ENCODE peak calls at places on chromosomes 4 and X, in six cellular contexts. T is HFF-Myc, Z is lower leg skin, R is GM20000, B is mammary epithelial cell, O is colonic mucosa. C is an unnamed sample.

GRCh38 chr4:188372856-188373255 is 233.6 kb downstream of the TRIML1 start:
- DNase-seq in B (peak), T (peak), Z (no peak), O (no peak), R (no peak), C (no peak)

GRCh38 chr4:143375326-143376073 is 38.8 kb downstream of the GAB1 start:
- DNase-seq in Z (no peak), T (no peak), R (no peak), B (no peak), O (peak), C (no peak)

GRCh38 chr4:165190591-165191212 is 16.7 kb upstream of the KLHL2 start:
- DNase-seq in R (no peak), Z (no peak), O (no peak), T (no peak), B (no peak), C (no peak)

GRCh38 chr4:54933579-54933978 is 191.8 kb downstream of the KDR start:
- DNase-seq in B (no peak), T (no peak), O (no peak), R (no peak), Z (no peak), C (no peak)

GRCh38 chr4:39446483-39446841 is 12.3 kb downstream of the RPL9 start:
- DNase-seq in Z (no peak), B (no peak), T (no peak), O (no peak), R (no peak), C (no peak)

GRCh38 chr4:141455651-141456050 is 180.7 kb upstream of the IL15 start:
- DNase-seq in Z (no peak), B (peak), T (no peak), R (no peak), O (no peak), C (no peak)

GRCh38 chr4:169744601-169745000 is 13.1 kb downstream of the HPF1 start:
- DNase-seq in O (no peak), B (peak), T (no peak), R (no peak), Z (no peak), C (no peak)

GRCh38 chr4:142773505-142773904 is 72.6 kb downstream of the INPP4B start:
- DNase-seq in B (no peak), R (no peak), T (no peak), Z (no peak), O (no peak), C (no peak)

GRCh38 chr4:90186229-90186628 is 59.0 kb downstream of the CCSER1 start:
- DNase-seq in B (no peak), Z (no peak), R (no peak), T (no peak), O (no peak), C (no peak)

GRCh38 chrX:37776987-37777325 is 2.9 kb upstream of the CYBB start:
- DNase-seq in R (no peak), O (no peak), B (no peak), Z (no peak), T (no peak), C (no peak)

GRCh38 chr4:84952004-84952403 is 14.5 kb downstream of the WDFY3 start:
- DNase-seq in R (no peak), B (peak), T (no peak), O (no peak), Z (peak), C (no peak)

GRCh38 chr4:185005209-185005819 is 13.0 kb upstream of the HELT start:
- DNase-seq in T (peak), Z (peak), O (peak), B (peak), R (peak), C (peak)

GRCh38 chr4:107740381-107740780 is 20.3 kb upstream of the PAPSS1 start:
- DNase-seq in R (no peak), T (no peak), B (no peak), O (no peak), Z (no peak), C (no peak)
- TF ChIP-seq CTCF in R (no peak), T (peak), B (peak), O (no peak), Z (no peak), C (peak)

GRCh38 chr4:1383728-1384591 is 22.3 kb downstream of the NKX1-1 start:
- DNase-seq in T (no peak), R (no peak), O (no peak), B (no peak), Z (no peak), C (no peak)
- TF ChIP-seq CTCF in T (no peak), R (no peak), O (no peak), B (no peak), Z (no peak), C (no peak)

DNA sequence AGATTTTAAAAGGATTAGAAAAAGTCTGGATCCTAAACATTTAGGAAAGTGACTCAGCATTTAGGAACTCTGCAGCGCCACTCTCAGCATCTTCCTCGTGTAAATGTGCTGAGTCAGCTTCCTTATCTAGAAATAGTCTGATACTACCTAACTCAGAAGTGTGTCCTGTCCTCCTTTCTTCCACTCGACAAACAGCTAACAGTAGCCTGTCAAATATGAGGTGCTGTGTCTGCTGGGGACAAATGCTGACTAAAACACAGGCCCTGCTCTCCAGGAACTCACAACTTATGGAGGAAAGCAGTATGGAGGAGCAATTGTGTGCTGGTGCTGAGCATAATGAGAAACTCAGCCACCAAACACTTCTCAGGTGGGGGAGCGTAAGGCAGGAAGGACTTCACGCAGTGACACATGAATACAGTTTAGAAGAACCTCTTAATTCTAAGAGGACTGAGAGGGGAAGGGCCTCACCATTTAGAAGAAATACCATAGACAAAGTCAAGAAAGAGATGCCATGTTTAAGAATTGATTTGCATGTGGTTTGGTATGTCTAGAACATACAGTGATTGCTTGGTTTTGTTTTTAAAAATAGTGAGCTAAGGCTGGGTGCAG is 125.3 kb downstream of the SOWAHB start:
- DNase-seq in O (no peak), Z (no peak), B (no peak), T (no peak), R (no peak), C (no peak)
- TF ChIP-seq CTCF in O (no peak), Z (no peak), B (no peak), T (no peak), R (no peak), C (no peak)

GRCh38 chrX:154717824-154718223 is 33.1 kb downstream of the GAB3 start:
- DNase-seq in T (no peak), Z (no peak), R (no peak), B (no peak), O (no peak), C (no peak)
- TF ChIP-seq CTCF in T (peak), Z (no peak), R (no peak), B (no peak), O (no peak), C (no peak)

GRCh38 chrX:31423575-31424284 is 351.9 kb upstream of the FTHL17 start:
- DNase-seq in T (peak), O (peak), Z (peak), R (no peak), B (peak), C (no peak)
- TF ChIP-seq CTCF in T (peak), O (no peak), Z (no peak), R (no peak), B (peak), C (peak)

GRCh38 chrX:72131317-72132294 is at the start of gene RTL5:
- DNase-seq in Z (peak), R (peak), O (peak), B (peak), T (no peak), C (peak)
- TF ChIP-seq CTCF in Z (no peak), R (no peak), O (no peak), B (no peak), T (no peak), C (no peak)

GRCh38 chr4:11152684-11153083 is 276.0 kb downstream of the HS3ST1 start:
- DNase-seq in Z (no peak), R (no peak), O (no peak), B (no peak), T (no peak), C (no peak)
- TF ChIP-seq CTCF in Z (no peak), R (no peak), O (no peak), B (no peak), T (no peak), C (no peak)

C was measured in type B pancreatic cell.